ENCODE peak calls at places on chromosomes 4 and X, in six cellular contexts. D is pancreas, Y is Caco-2, R is tibial nerve, T is endodermal cell, N is H9. O is an unnamed sample. For H3K4me1, the result is how much of the 10 kb centered on the place peaks cover.

GRCh38 chr4:95505149-95505548 is 43.6 kb downstream of the UNC5C start:
- DNase-seq in D (no peak), Y (no peak), R (no peak), T (no peak), N (no peak), O (no peak)

GRCh38 chrX:23792861-23793553 is 10.0 kb downstream of the SAT1 start:
- DNase-seq in D (no peak), Y (no peak), R (no peak), T (no peak), N (no peak), O (no peak)

GRCh38 chr4:149371021-149371420 is 444.6 kb downstream of the IQCM start:
- DNase-seq in D (peak), Y (peak), R (no peak), T (peak), N (peak), O (no peak)

GRCh38 chr4:94905511-94905910 is 147.8 kb downstream of the BMPR1B start:
- DNase-seq in D (no peak), Y (no peak), R (no peak), T (no peak), N (no peak), O (no peak)

GRCh38 chr4:112927544-112927943 is 121.9 kb upstream of the ANK2 start:
- DNase-seq in D (no peak), Y (no peak), R (no peak), T (no peak), N (no peak), O (no peak)

GRCh38 chr4:110361921-110362320 is 114.0 kb upstream of the ENPEP start:
- DNase-seq in D (no peak), Y (no peak), R (no peak), T (no peak), N (no peak), O (no peak)

GRCh38 chrX:111259559-111259958 is 10.7 kb downstream of the CAPN6 start:
- DNase-seq in D (no peak), Y (no peak), R (no peak), T (no peak), N (no peak), O (no peak)

GRCh38 chr4:85587952-85588351 is 113.0 kb downstream of the ARHGAP24 start:
- DNase-seq in D (no peak), Y (no peak), R (no peak), T (no peak), N (no peak), O (no peak)

GRCh38 chr4:1695913-1696312 is 11.8 kb upstream of the FAM53A start:
- DNase-seq in D (no peak), Y (no peak), R (no peak), T (no peak), N (no peak), O (no peak)

GRCh38 chr4:23819041-23819511 is 70.8 kb downstream of the PPARGC1A start:
- DNase-seq in D (no peak), Y (no peak), R (no peak), T (no peak), N (no peak), O (no peak)

GRCh38 chr4:91527056-91527455 is 776.7 kb upstream of the GRID2 start:
- DNase-seq in D (no peak), Y (no peak), R (no peak), T (no peak), N (no peak), O (no peak)

GRCh38 chrX:7582191-7582590 is 260.8 kb upstream of the VCX start:
- DNase-seq in D (no peak), Y (no peak), R (no peak), T (no peak), N (no peak), O (no peak)

GRCh38 chrX:110363241-110363640 is 4.6 kb downstream of the RTL9 start:
- DNase-seq in D (no peak), Y (no peak), R (no peak), T (no peak), N (no peak), O (no peak)

GRCh38 chr4:163111588-163111987 is 55.1 kb downstream of the NAF1 start:
- DNase-seq in D (no peak), Y (no peak), R (no peak), T (no peak), N (no peak), O (no peak)

GRCh38 chrX:48713847-48714246 is 17.3 kb downstream of the SUV39H1 start:
- DNase-seq in D (no peak), Y (no peak), R (no peak), T (no peak), N (no peak), O (no peak)

GRCh38 chrX:153647461-153648357 is 706 bp downstream of the DUSP9 start:
- DNase-seq in D (no peak), Y (no peak), R (no peak), T (peak), N (peak), O (peak)

GRCh38 chrX:132967049-132967448 is 8.6 kb upstream of the HS6ST2 start:
- DNase-seq in D (no peak), Y (no peak), R (no peak), T (no peak), N (no peak), O (no peak)

GRCh38 chr4:3657917-3658913 is 108.0 kb upstream of the ADRA2C start:
- DNase-seq in D (no peak), Y (no peak), R (no peak), T (no peak), N (no peak), O (no peak)

GRCh38 chr4:94253036-94253435 is 45.4 kb downstream of the SMARCAD1 start:
- DNase-seq in D (no peak), Y (no peak), R (no peak), T (no peak), N (no peak), O (no peak)

GRCh38 chr4:20813698-20814097 is 113.4 kb downstream of the PACRGL start:
- DNase-seq in D (peak), Y (no peak), R (no peak), T (no peak), N (no peak), O (no peak)

GRCh38 chr4:80295841-80296240 is 29.4 kb downstream of the FGF5 start:
- DNase-seq in D (no peak), Y (no peak), R (no peak), T (no peak), N (no peak), O (no peak)

GRCh38 chr4:71713611-71714203 is 70.2 kb downstream of the GC start:
- DNase-seq in D (no peak), Y (no peak), R (peak), T (no peak), N (no peak), O (no peak)

GRCh38 chr4:122806981-122807679 is 19.5 kb upstream of the FGF2 start:
- DNase-seq in D (no peak), Y (no peak), R (no peak), T (no peak), N (no peak), O (no peak)

GRCh38 chrX:39582091-39582490 is 515.7 kb downstream of the BCOR start:
- DNase-seq in D (peak), Y (no peak), R (no peak), T (no peak), N (no peak), O (no peak)

GRCh38 chrX:48761674-48762471 is at the start of gene GLOD5:
- DNase-seq in D (peak), Y (peak), R (no peak), T (peak), N (peak), O (no peak)

GRCh38 chrX:103549920-103550319 is 30.6 kb upstream of the RAB40A start:
- DNase-seq in D (no peak), Y (no peak), R (no peak), T (no peak), N (no peak), O (no peak)

GRCh38 chrX:133905305-133905704 is 80.1 kb downstream of the GPC3 start:
- DNase-seq in D (no peak), Y (no peak), R (no peak), T (no peak), N (no peak), O (no peak)

GRCh38 chrX:97616883-97617510 is 733.3 kb downstream of the RPA4 start:
- DNase-seq in D (no peak), Y (no peak), R (no peak), T (no peak), N (no peak), O (no peak)

GRCh38 chr4:96713271-96713670 is 873.4 kb downstream of the PDHA2 start:
- DNase-seq in D (no peak), Y (no peak), R (no peak), T (no peak), N (no peak), O (no peak)

GRCh38 chrX:37825225-37825842 is 22.0 kb downstream of the DYNLT3 start:
- DNase-seq in D (peak), Y (peak), R (peak), T (peak), N (peak), O (peak)

GRCh38 chr4:26993967-26994366 is 133.3 kb downstream of the STIM2 start:
- DNase-seq in D (no peak), Y (no peak), R (no peak), T (no peak), N (no peak), O (no peak)

GRCh38 chrX:46278591-46278990 is 266.6 kb downstream of the ZNF674 start:
- DNase-seq in D (no peak), Y (no peak), R (no peak), T (no peak), N (no peak), O (no peak)

GRCh38 chrX:20729421-20729820 is 462.7 kb upstream of the RPS6KA3 start:
- DNase-seq in D (no peak), Y (no peak), R (no peak), T (no peak), N (no peak), O (no peak)

GRCh38 chr4:19486400-19486799 is 765.3 kb upstream of the SLIT2 start:
- DNase-seq in D (no peak), Y (no peak), R (no peak), T (no peak), N (no peak), O (no peak)
- TF ChIP-seq CTCF in D (no peak), Y (no peak), R (no peak), T (peak), N (peak), O (no peak)

DNA sequence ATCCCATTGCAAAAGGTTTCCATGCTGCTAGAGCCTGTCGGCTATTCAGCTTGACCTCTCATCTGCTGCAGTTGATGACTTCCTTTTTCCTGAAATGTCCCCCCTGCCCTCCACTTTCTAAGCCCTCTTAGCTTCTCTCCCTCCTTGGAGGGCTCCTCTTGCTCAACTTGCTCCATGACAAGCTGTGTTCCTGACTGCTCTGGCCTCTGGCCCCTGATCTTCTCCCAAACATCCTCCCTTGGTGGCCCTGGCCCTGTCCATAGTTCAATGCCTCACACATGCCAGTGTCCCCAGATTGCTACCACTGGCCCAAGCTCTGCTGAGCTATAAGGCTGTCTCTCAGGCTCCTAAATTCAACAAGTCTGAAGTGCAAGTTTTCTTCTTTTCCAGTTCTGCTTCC is 29.6 kb downstream of the RASL11B start:
- DNase-seq in D (no peak), Y (no peak), R (no peak), T (no peak), N (no peak), O (no peak)
- H3K4me1 ChIP-seq in D (under half), Y (under half), R (under half), T (under half), N (under half), O (under half)

GRCh38 chr4:25915359-25915716 is 1.3 kb downstream of the SMIM20 start:
- DNase-seq in D (no peak), Y (no peak), R (peak), T (no peak), N (no peak), O (no peak)

GRCh38 chr4:25913056-25913850 is 767 bp upstream of the SMIM20 start:
- DNase-seq in D (peak), Y (no peak), R (peak), T (no peak), N (no peak), O (peak)

GRCh38 chr4:25911356-25911755 is 2.7 kb upstream of the SMIM20 start:
- DNase-seq in D (no peak), Y (no peak), R (no peak), T (no peak), N (no peak), O (no peak)

GRCh38 chr4:25914670-25915358 is 794 bp downstream of the SMIM20 start:
- DNase-seq in D (no peak), Y (no peak), R (no peak), T (no peak), N (no peak), O (no peak)

GRCh38 chr4:25913851-25914669 is at the start of gene SMIM20:
- DNase-seq in D (peak), Y (peak), R (peak), T (peak), N (peak), O (peak)
- TF ChIP-seq CTCF in D (no peak), Y (no peak), R (no peak), T (peak), N (no peak), O (no peak)

DNA sequence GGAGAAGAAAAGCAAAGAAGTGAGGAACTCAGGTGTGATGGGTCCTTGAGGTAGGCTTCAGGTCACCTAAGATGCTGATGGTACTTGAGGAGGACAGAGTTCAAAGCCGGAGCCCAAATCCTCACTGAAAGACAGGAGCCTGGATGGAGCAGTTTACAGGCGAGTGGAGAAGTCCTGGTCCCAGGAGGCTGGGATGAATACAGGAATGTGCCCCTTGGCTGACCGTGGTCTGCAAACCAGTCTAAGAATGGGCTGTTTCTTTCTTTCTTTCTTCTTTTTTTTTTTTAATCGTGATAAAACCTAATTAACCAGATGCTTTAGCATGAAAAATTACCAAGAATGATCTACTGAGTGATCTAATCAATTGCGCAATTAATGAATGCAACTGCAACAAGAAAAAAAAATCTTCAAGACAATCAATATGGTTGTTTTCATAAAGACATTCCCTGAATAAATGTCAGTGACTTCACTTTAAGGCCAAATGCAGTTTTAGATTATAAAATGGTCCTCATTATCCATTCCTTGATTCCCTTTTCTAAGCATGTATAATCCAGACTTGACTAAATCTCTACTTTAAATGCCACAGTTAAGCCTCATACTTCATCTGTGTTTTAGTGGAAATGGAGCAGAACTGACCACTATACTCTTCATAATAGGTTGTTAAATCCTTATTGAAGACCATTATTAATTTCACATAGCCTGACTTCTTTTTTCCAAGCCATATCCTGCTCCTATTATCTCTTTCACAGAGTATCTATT is 51.5 kb upstream of the SETD7 start:
- DNase-seq in D (no peak), Y (no peak), R (no peak), T (no peak), N (no peak), O (no peak)
- H3K4me1 ChIP-seq in D (under half), Y (under half), R (under half), T (under half), N (under half), O (under half)

GRCh38 chrX:138748480-138748879 is 37.0 kb upstream of the FGF13 start:
- DNase-seq in D (no peak), Y (no peak), R (no peak), T (no peak), N (no peak), O (no peak)
- TF ChIP-seq CTCF in D (peak), Y (peak), R (peak), T (peak), N (peak), O (no peak)

DNA sequence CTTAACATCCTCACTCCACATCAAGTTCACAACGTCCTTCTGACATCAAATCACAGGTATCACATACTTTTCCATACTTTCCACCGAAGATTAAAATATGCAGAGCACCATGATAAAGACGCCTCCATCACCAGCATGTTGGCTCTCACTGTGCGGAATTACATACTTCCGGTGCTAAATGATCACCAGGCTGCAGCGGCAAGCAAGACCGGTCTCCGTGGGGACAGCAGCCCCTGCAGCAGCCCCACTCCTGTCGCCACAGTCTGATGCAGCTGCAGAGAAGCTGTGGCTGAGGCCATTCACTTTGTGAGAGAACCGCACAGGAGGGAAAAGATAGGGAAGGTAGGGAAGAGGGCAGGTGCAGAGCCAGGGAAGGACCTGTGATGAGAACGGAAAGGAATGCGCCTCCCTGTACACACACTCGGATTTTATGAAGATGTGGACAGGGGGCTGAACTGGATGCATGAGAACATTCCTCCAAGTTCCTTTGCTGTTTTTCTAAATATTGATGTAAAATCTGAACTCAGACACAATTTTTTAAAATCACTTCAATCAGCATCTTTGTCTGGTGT is 38.3 kb downstream of the AFAP1 start:
- DNase-seq in D (no peak), Y (no peak), R (no peak), T (no peak), N (no peak), O (no peak)
- H3K4me1 ChIP-seq in D (under half), Y (under half), R (under half), T (under half), N (under half), O (under half)

DNA sequence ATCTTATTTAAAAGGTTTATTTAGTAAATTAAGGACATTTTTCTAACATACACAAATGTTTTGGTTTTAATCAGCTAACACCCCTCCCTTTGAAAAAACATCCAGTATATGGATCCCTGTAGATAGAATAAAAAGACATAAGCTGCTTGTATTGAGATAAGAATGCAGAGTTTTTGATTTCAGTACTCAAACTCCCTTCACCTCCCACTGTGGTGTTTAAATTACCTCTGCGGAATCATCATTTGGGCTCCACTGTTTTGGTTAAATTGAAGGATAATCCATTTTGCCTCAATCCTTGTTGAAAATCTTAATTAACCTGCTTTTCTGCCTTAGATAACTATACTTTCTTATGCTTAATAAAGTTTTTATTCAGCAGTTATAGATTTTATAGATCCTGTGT is 27.6 kb downstream of the USP53 start:
- DNase-seq in D (no peak), Y (no peak), R (no peak), T (no peak), N (no peak), O (no peak)
- TF ChIP-seq CTCF in D (no peak), Y (no peak), R (no peak), T (no peak), N (no peak), O (no peak)

GRCh38 chr4:172997851-172998250 is 170.8 kb upstream of the GALNT7 start:
- DNase-seq in D (no peak), Y (no peak), R (no peak), T (no peak), N (no peak), O (no peak)
- H3K4me1 ChIP-seq in D (under half), Y (under half), R (under half), T (under half), N (under half), O (under half)

GRCh38 chr4:46945062-46945461 is 36.0 kb upstream of the COX7B2 start:
- DNase-seq in D (no peak), Y (no peak), R (no peak), T (no peak), N (no peak), O (no peak)
- TF ChIP-seq CTCF in D (no peak), Y (no peak), R (no peak), T (no peak), N (no peak), O (no peak)